ENCODE peak calls at places on chromosome 22, in four cellular contexts. One of them, this sample, is unnamed.
A peak's percentile ranks its signal among the peaks of the same experiment; 100 is the strongest.

GRCh38 chr22:50548046-50548912 is 2.6 kb downstream of the KLHDC7B start:
- DNase-seq in HCT116: no peak
- DNase-seq in PC-3: no peak
- DNase-seq in neural progenitor cell: no peak
- DNase-seq in this sample: no peak

GRCh38 chr22:21896951-21897513 is 29.6 kb upstream of the MAPK1 start:
- DNase-seq in HCT116: no peak
- DNase-seq in PC-3: no peak
- DNase-seq in neural progenitor cell: no peak
- DNase-seq in this sample: no peak

GRCh38 chr22:40004836-40005235 is 10.1 kb downstream of the FAM83F start:
- DNase-seq in HCT116: no peak
- DNase-seq in PC-3: no peak
- DNase-seq in neural progenitor cell: no peak
- DNase-seq in this sample: no peak

GRCh38 chr22:42432818-42433217 is 615 bp upstream of the NFAM1 start:
- DNase-seq in HCT116: no peak
- DNase-seq in PC-3: no peak
- DNase-seq in neural progenitor cell: peak; percentile 55
- DNase-seq in this sample: no peak

GRCh38 chr22:47621253-47621652 is 858.8 kb downstream of the TBC1D22A start:
- DNase-seq in HCT116: no peak
- DNase-seq in PC-3: no peak
- DNase-seq in neural progenitor cell: no peak
- DNase-seq in this sample: no peak

GRCh38 chr22:22687638-22688500 is 43.5 kb downstream of the GGTLC2 start:
- DNase-seq in HCT116: no peak
- DNase-seq in PC-3: peak; percentile 57
- DNase-seq in neural progenitor cell: peak; percentile 67
- DNase-seq in this sample: no peak

GRCh38 chr22:49906071-49906798 is 12.0 kb downstream of the ALG12 start:
- DNase-seq in HCT116: no peak
- DNase-seq in PC-3: no peak
- DNase-seq in neural progenitor cell: no peak
- DNase-seq in this sample: no peak

GRCh38 chr22:46455453-46455852 is 82.0 kb downstream of the CELSR1 start:
- DNase-seq in HCT116: no peak
- DNase-seq in PC-3: no peak
- DNase-seq in neural progenitor cell: no peak
- DNase-seq in this sample: no peak

GRCh38 chr22:22681221-22681739 is 36.9 kb downstream of the GGTLC2 start:
- DNase-seq in HCT116: no peak
- DNase-seq in PC-3: no peak
- DNase-seq in neural progenitor cell: no peak
- DNase-seq in this sample: no peak

GRCh38 chr22:37805878-37806277 is 1.9 kb upstream of the GCAT start:
- DNase-seq in HCT116: no peak
- DNase-seq in PC-3: no peak
- DNase-seq in neural progenitor cell: no peak
- DNase-seq in this sample: no peak

GRCh38 chr22:37809672-37810333 is 2.1 kb downstream of the GCAT start:
- DNase-seq in HCT116: no peak
- DNase-seq in PC-3: no peak
- DNase-seq in neural progenitor cell: no peak
- DNase-seq in this sample: no peak

GRCh38 chr22:37807410-37808293 is at the start of gene GCAT:
- DNase-seq in HCT116: peak; percentile 95
- DNase-seq in PC-3: peak; percentile 91
- DNase-seq in neural progenitor cell: peak; percentile 98
- DNase-seq in this sample: peak; percentile 73

GRCh38 chr22:37806409-37807338 is 1.1 kb upstream of the GCAT start:
- DNase-seq in HCT116: no peak
- DNase-seq in PC-3: peak; percentile 49
- DNase-seq in neural progenitor cell: peak; percentile 49
- DNase-seq in this sample: no peak

GRCh38 chr22:37808294-37808657 is 542 bp downstream of the GCAT start:
- DNase-seq in HCT116: no peak
- DNase-seq in PC-3: no peak
- DNase-seq in neural progenitor cell: no peak
- DNase-seq in this sample: no peak
- H2AFZ ChIP-seq in HCT116: no peak overlapping the region
- H2AFZ ChIP-seq in PC-3: peak overlapping the region; percentile 51
- H2AFZ ChIP-seq in neural progenitor cell: no peak overlapping the region
- H2AFZ ChIP-seq in this sample: peak overlapping the region; percentile 94

GRCh38 chr22:38462960-38463784 is 4.7 kb upstream of the KDELR3 start:
- DNase-seq in HCT116: no peak
- DNase-seq in PC-3: no peak
- DNase-seq in neural progenitor cell: peak; percentile 80
- DNase-seq in this sample: no peak
- TF ChIP-seq EZH2 in HCT116: no peak
- TF ChIP-seq EZH2 in PC-3: no peak
- TF ChIP-seq EZH2 in neural progenitor cell: no peak
- TF ChIP-seq EZH2 in this sample: no peak

DNA sequence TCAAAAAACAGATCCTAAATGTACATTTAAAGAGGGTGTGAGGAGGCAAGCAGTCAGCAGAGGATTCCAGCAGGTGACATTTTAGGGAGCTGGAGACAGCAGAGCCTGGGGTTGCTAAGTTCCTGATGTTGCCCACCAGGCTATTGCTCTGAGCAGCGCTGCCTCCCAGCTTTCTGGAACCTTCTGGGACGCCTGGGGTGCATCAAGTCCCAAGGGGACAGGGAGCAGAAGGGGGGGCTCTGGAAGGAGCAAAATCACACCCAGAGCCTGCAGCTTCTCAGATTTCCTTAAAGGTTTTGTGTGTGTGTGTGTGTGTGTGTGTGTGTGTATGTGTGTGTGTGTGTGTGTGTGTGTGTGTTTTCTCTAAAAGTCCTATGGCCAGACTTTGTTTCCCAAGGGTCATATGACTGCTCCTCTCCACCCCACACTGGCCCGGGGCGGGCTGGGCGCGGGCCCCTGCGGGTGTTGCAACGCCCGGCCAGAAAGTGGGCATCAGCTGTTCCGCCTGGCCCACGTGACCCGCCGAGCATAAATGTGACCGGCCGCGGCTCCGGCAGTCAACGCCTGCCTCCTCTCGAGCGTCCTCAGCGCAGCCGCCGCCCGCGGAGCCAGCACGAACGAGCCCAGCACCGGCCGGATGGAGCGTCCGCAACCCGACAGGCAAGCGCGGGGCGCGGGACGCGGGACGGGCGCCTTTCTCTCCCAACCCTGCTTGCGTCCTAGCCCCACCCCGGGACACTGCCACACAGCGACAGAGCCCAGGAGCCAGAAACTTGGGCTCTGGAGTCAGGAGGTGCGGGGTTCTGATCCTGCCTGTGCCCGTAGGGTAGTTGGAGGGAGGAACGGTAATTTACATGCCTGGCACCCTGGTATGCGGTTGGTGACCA is at the start of gene HMOX1:
- DNase-seq in HCT116: peak; percentile 51
- DNase-seq in PC-3: peak; percentile 71
- DNase-seq in neural progenitor cell: peak; percentile 91
- DNase-seq in this sample: no peak
- H2AFZ ChIP-seq in HCT116: peak within 1 kb of the TSS; percentile 75
- H2AFZ ChIP-seq in PC-3: peak within 1 kb of the TSS; percentile 73
- H2AFZ ChIP-seq in neural progenitor cell: peak within 1 kb of the TSS; percentile 87
- H2AFZ ChIP-seq in this sample: peak within 1 kb of the TSS; percentile 93

GRCh38 chr22:19149047-19149883 is 827 bp downstream of the GSC2 start:
- DNase-seq in HCT116: no peak
- DNase-seq in PC-3: no peak
- DNase-seq in neural progenitor cell: peak; percentile 67
- DNase-seq in this sample: no peak
- TF ChIP-seq EZH2 in HCT116: no peak
- TF ChIP-seq EZH2 in PC-3: no peak
- TF ChIP-seq EZH2 in neural progenitor cell: peak; percentile 100
- TF ChIP-seq EZH2 in this sample: peak; percentile 93

GRCh38 chr22:26744892-26745808 is 87.8 kb downstream of the MIAT start:
- DNase-seq in HCT116: no peak
- DNase-seq in PC-3: no peak
- DNase-seq in neural progenitor cell: no peak
- DNase-seq in this sample: no peak

GRCh38 chr22:26753125-26753862 is 95.9 kb downstream of the MIAT start:
- DNase-seq in HCT116: no peak
- DNase-seq in PC-3: no peak
- DNase-seq in neural progenitor cell: peak; percentile 29
- DNase-seq in this sample: no peak

GRCh38 chr22:26751217-26751616 is 93.8 kb downstream of the MIAT start:
- DNase-seq in HCT116: no peak
- DNase-seq in PC-3: no peak
- DNase-seq in neural progenitor cell: peak; percentile 97
- DNase-seq in this sample: no peak

GRCh38 chr22:26746311-26746710 is 88.9 kb downstream of the MIAT start:
- DNase-seq in HCT116: no peak
- DNase-seq in PC-3: no peak
- DNase-seq in neural progenitor cell: no peak
- DNase-seq in this sample: no peak

DNA sequence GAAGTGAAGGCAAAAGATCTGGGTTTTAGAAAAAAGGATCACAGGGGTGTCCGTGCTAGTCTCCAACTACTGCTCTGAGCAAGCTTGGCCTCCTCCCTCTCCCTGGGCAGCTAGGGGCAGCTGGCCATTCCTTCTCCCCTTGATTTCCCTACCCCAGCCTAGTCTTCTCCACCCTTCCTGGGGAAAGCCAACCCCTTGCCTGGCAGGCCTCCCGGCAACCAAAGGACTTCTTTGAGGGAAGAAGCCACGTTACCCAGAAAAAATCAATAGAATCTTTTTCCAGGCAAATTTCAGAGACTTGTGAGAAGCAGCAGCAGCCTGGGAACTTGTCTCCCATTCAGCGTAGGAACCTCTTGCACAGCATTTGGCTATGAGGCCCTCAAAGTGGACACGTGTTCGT is 91.5 kb downstream of the MIAT start:
- DNase-seq in HCT116: no peak
- DNase-seq in PC-3: no peak
- DNase-seq in neural progenitor cell: no peak
- DNase-seq in this sample: no peak
- H2AFZ ChIP-seq in HCT116: no peak overlapping the region
- H2AFZ ChIP-seq in PC-3: no peak overlapping the region
- H2AFZ ChIP-seq in neural progenitor cell: no peak overlapping the region
- H2AFZ ChIP-seq in this sample: no peak overlapping the region

GRCh38 chr22:19714320-19715252 is at the start of gene SEPTIN5:
- DNase-seq in HCT116: no peak
- DNase-seq in PC-3: no peak
- DNase-seq in neural progenitor cell: peak; percentile 52
- DNase-seq in this sample: no peak
- TF ChIP-seq EZH2 in HCT116: no peak
- TF ChIP-seq EZH2 in PC-3: no peak
- TF ChIP-seq EZH2 in neural progenitor cell: peak; percentile 70
- TF ChIP-seq EZH2 in this sample: peak; percentile 48

GRCh38 chr22:36546092-36546804 is 17.3 kb upstream of the EIF3D start:
- DNase-seq in HCT116: peak; percentile 73
- DNase-seq in PC-3: peak; percentile 67
- DNase-seq in neural progenitor cell: peak; percentile 88
- DNase-seq in this sample: no peak
- H2AFZ ChIP-seq in HCT116: peak overlapping the region; percentile 81
- H2AFZ ChIP-seq in PC-3: peak overlapping the region; percentile 79
- H2AFZ ChIP-seq in neural progenitor cell: peak overlapping the region; percentile 66
- H2AFZ ChIP-seq in this sample: no peak overlapping the region